ENCODE peak calls at places on chromosome 11, in ten cellular contexts. P is activated CD8-positive, alpha-beta T cell treated with anti-CD3 and anti-CD28 coated beads for 36 hours; K is esophagus muscularis mucosa; T is A549; N is nephron progenitor cell; E is progenitor cell of endocrine pancreas; Q is brain microvascular endothelial cell; Z is colonic mucosa; V is cardiac fibroblast; L is NB4. A is an unnamed sample.

GRCh38 chr11:23947883-23948282 is 549.0 kb upstream of the LUZP2 start:
- DNase-seq in K (no peak), Q (no peak), T (no peak), V (no peak), P (no peak), E (no peak), Z (no peak), L (no peak), N (no peak), A (no peak)

GRCh38 chr11:122963981-122964380 is 17.7 kb downstream of the BSX start:
- DNase-seq in Q (no peak), Z (no peak), L (no peak), P (no peak), K (no peak), T (no peak), E (no peak), V (no peak), N (no peak), A (no peak)

GRCh38 chr11:96052921-96053631 is 129.2 kb upstream of the MTMR2 start:
- DNase-seq in Z (no peak), E (no peak), T (no peak), V (peak; percentile 61), K (no peak), L (peak; percentile 34), Q (peak; percentile 37), N (no peak), P (no peak), A (no peak)

GRCh38 chr11:85914425-85914824 is 59.2 kb downstream of the CCDC83 start:
- DNase-seq in K (no peak), Z (no peak), N (no peak), Q (no peak), L (no peak), V (no peak), T (no peak), E (no peak), P (no peak), A (no peak)

GRCh38 chr11:112871909-112872511 is 89.2 kb upstream of the NCAM1 start:
- DNase-seq in T (no peak), Z (no peak), N (no peak), E (no peak), L (no peak), P (no peak), V (no peak), Q (no peak), K (peak; percentile 60), A (no peak)

GRCh38 chr11:120660024-120660565 is 148.5 kb downstream of the GRIK4 start:
- DNase-seq in N (peak; percentile 55), L (peak; percentile 68), P (peak; percentile 34), K (no peak), Q (peak; percentile 16), E (no peak), Z (peak; percentile 23), T (peak; percentile 33), V (peak; percentile 25), A (peak; percentile 75)

GRCh38 chr11:75919525-75919924 is 104.5 kb downstream of the UVRAG start:
- DNase-seq in L (peak; percentile 16), P (no peak), Z (no peak), T (no peak), V (peak; percentile 47), Q (no peak), E (no peak), N (no peak), K (no peak), A (no peak)

GRCh38 chr11:86418929-86419328 is 44.2 kb downstream of the CCDC81 start:
- DNase-seq in Q (no peak), N (no peak), P (peak; percentile 33), Z (no peak), L (peak; percentile 16), T (peak; percentile 17), K (no peak), V (no peak), E (no peak), A (no peak)

GRCh38 chr11:45089251-45089650 is 57.2 kb upstream of the PRDM11 start:
- DNase-seq in Z (peak; percentile 52), E (no peak), K (peak; percentile 97), T (peak; percentile 43), Q (peak; percentile 50), N (no peak), L (no peak), V (peak; percentile 98), P (no peak), A (no peak)

GRCh38 chr11:122709042-122709760 is 53.7 kb downstream of the UBASH3B start:
- DNase-seq in Q (peak; percentile 84), L (no peak), T (peak; percentile 52), P (no peak), E (no peak), Z (no peak), V (peak; percentile 59), N (no peak), K (no peak), A (no peak)

GRCh38 chr11:69674886-69675714 is at the start of gene LTO1:
- DNase-seq in N (peak; percentile 98), P (peak; percentile 96), Q (peak; percentile 95), T (peak; percentile 98), K (peak; percentile 98), V (peak; percentile 98), Z (peak; percentile 98), L (peak; percentile 96), E (peak; percentile 96), A (peak; percentile 99)

GRCh38 chr11:92727769-92728168 is 241.7 kb upstream of the MTNR1B start:
- DNase-seq in T (no peak), P (no peak), Q (no peak), E (no peak), N (no peak), K (no peak), L (no peak), V (no peak), Z (no peak), A (no peak)

GRCh38 chr11:110463153-110463552 is 33.4 kb downstream of the FDX1 start:
- DNase-seq in T (peak; percentile 41), P (peak; percentile 56), L (peak; percentile 73), N (peak; percentile 57), V (peak; percentile 75), E (no peak), Q (peak; percentile 53), K (no peak), Z (peak; percentile 46), A (no peak)

GRCh38 chr11:74696932-74697687 is 34.1 kb downstream of the CHRDL2 start:
- DNase-seq in Z (peak; percentile 41), Q (peak; percentile 84), V (peak; percentile 98), L (no peak), N (peak; percentile 36), K (peak; percentile 96), E (no peak), P (no peak), T (peak; percentile 85), A (no peak)

GRCh38 chr11:134932761-134933160 is 520.7 kb upstream of the B3GAT1 start:
- DNase-seq in T (no peak), Q (peak; percentile 31), K (no peak), N (no peak), Z (no peak), V (no peak), L (no peak), E (no peak), P (no peak), A (no peak)

GRCh38 chr11:73270089-73270854 is 1.9 kb upstream of the P2RY6 start:
- DNase-seq in V (no peak), P (no peak), N (peak; percentile 1), L (peak; percentile 73), Z (no peak), K (no peak), E (no peak), Q (no peak), T (no peak), A (peak; percentile 57)

GRCh38 chr11:69476715-69477025 is 4.8 kb upstream of the LINC01488 start:
- DNase-seq in T (no peak), E (no peak), N (no peak), K (no peak), V (no peak), P (no peak), Q (no peak), L (no peak), Z (no peak), A (no peak)

GRCh38 chr11:45994421-45995341 is 72.2 kb downstream of the LARGE2 start:
- DNase-seq in Z (no peak), Q (peak; percentile 7), P (no peak), N (peak; percentile 20), E (no peak), T (no peak), L (peak; percentile 6), V (peak; percentile 71), K (no peak), A (no peak)

GRCh38 chr11:88179141-88179540 is 3.9 kb upstream of the RAB38 start:
- DNase-seq in V (no peak), N (no peak), Z (no peak), K (no peak), T (no peak), Q (peak; percentile 44), P (peak; percentile 61), L (no peak), E (no peak), A (no peak)

GRCh38 chr11:1566381-1567051 is 5.6 kb downstream of the DUSP8 start:
- DNase-seq in T (no peak), L (no peak), Z (no peak), P (no peak), Q (no peak), N (no peak), V (no peak), K (no peak), E (no peak), A (no peak)
- TF ChIP-seq CTCF in T (peak; percentile 15), L (peak; percentile 29), Z (no peak), P (no peak), Q (peak; percentile 35), N (no peak), V (no peak), K (no peak), E (no peak), A (no peak)

GRCh38 chr11:6900327-6900999 is 8.2 kb upstream of the OR2D2 start:
- DNase-seq in T (no peak), V (no peak), P (no peak), K (no peak), Z (no peak), E (no peak), Q (no peak), L (no peak), N (no peak), A (no peak)
- TF ChIP-seq CTCF in T (no peak), V (no peak), P (peak; percentile 4), K (no peak), Z (no peak), E (no peak), Q (no peak), L (no peak), N (no peak), A (no peak)

GRCh38 chr11:131584694-131585592 is 214.5 kb downstream of the NTM start:
- DNase-seq in L (peak; percentile 20), Z (no peak), N (peak; percentile 53), V (no peak), P (peak; percentile 4), E (no peak), Q (no peak), T (no peak), K (no peak), A (peak; percentile 25)
- TF ChIP-seq CTCF in L (peak; percentile 34), Z (no peak), N (peak; percentile 46), V (no peak), P (no peak), E (peak; percentile 42), Q (peak; percentile 63), T (no peak), K (no peak), A (peak; percentile 24)

DNA sequence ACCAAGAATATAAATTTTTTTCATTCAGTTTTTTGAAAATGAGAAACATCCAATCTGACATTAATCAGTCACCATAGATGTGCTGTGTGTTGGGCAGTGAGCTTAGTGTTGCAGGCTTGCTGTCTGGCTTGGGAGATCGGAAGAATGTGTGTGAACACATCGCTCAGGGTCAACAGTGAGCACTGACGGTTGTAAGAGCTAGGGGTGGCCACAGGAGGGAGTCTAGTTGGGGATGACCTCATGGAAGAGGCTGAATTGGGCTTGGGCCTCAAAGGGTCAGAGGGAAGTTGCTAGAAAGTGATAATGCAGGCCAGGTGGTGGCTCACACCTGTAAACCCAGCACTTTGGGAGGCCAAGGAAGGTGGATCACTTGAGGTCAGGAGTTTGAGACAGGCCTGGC is 375.4 kb downstream of the DDX10 start:
- DNase-seq in K (peak; percentile 7), N (no peak), V (no peak), Q (no peak), E (no peak), Z (no peak), P (no peak), T (peak; percentile 7), L (peak; percentile 24), A (no peak)
- TF ChIP-seq CTCF in K (no peak), N (no peak), V (peak; percentile 20), Q (peak; percentile 42), E (peak; percentile 14), Z (no peak), P (no peak), T (no peak), L (peak; percentile 34), A (no peak)